ENCODE peak calls at places on chromosomes 5 and 9, in five cellular contexts. One of them, this sample, is unnamed.
A peak's percentile ranks its signal among the peaks of the same experiment; 100 is the strongest.

GRCh38 chr5:56026863-56027300 is 32.1 kb upstream of the IL6ST start:
- DNase-seq in SK-N-SH: no peak
- DNase-seq in GM12878: peak; percentile 89
- DNase-seq in H1: no peak
- DNase-seq in HepG2: no peak
- DNase-seq in this sample: no peak

GRCh38 chr5:90547072-90547536 is 11.5 kb upstream of the ADGRV1 start:
- DNase-seq in GM12878: no peak
- DNase-seq in HepG2: peak; percentile 62
- DNase-seq in H1: no peak
- DNase-seq in SK-N-SH: no peak
- DNase-seq in this sample: no peak

GRCh38 chr5:133397432-133397831 is 214.9 kb downstream of the FSTL4 start:
- DNase-seq in HepG2: no peak
- DNase-seq in GM12878: no peak
- DNase-seq in H1: no peak
- DNase-seq in SK-N-SH: no peak
- DNase-seq in this sample: no peak

GRCh38 chr9:38068616-38068865 is 486 bp downstream of the SHB start:
- DNase-seq in SK-N-SH: peak; percentile 76
- DNase-seq in H1: no peak
- DNase-seq in HepG2: no peak
- DNase-seq in GM12878: no peak
- DNase-seq in this sample: peak; percentile 71

GRCh38 chr5:154461531-154461930 is 15.7 kb downstream of the SAP30L start:
- DNase-seq in GM12878: no peak
- DNase-seq in H1: no peak
- DNase-seq in HepG2: no peak
- DNase-seq in SK-N-SH: no peak
- DNase-seq in this sample: no peak

GRCh38 chr5:90709323-90710148 is 150.9 kb downstream of the ADGRV1 start:
- DNase-seq in GM12878: no peak
- DNase-seq in SK-N-SH: peak; percentile 58
- DNase-seq in H1: no peak
- DNase-seq in HepG2: peak; percentile 27
- DNase-seq in this sample: peak; percentile 57

GRCh38 chr9:122145462-122145861 is 14.1 kb downstream of the NDUFA8 start:
- DNase-seq in SK-N-SH: no peak
- DNase-seq in HepG2: no peak
- DNase-seq in H1: no peak
- DNase-seq in GM12878: no peak
- DNase-seq in this sample: no peak

GRCh38 chr5:33049845-33050244 is 338.7 kb downstream of the NPR3 start:
- DNase-seq in SK-N-SH: peak; percentile 4
- DNase-seq in HepG2: peak; percentile 18
- DNase-seq in H1: no peak
- DNase-seq in GM12878: no peak
- DNase-seq in this sample: no peak

GRCh38 chr5:12392246-12392645 is 488.0 kb upstream of the CTNND2 start:
- DNase-seq in HepG2: no peak
- DNase-seq in GM12878: no peak
- DNase-seq in SK-N-SH: no peak
- DNase-seq in H1: no peak
- DNase-seq in this sample: no peak

GRCh38 chr5:3035452-3035851 is 284.0 kb upstream of the IRX2 start:
- DNase-seq in H1: no peak
- DNase-seq in HepG2: no peak
- DNase-seq in SK-N-SH: no peak
- DNase-seq in GM12878: no peak
- DNase-seq in this sample: no peak

GRCh38 chr5:89421035-89421434 is 538.1 kb upstream of the MEF2C start:
- DNase-seq in HepG2: no peak
- DNase-seq in GM12878: no peak
- DNase-seq in H1: no peak
- DNase-seq in SK-N-SH: no peak
- DNase-seq in this sample: no peak

GRCh38 chr9:4538107-4538506 is 47.8 kb downstream of the SLC1A1 start:
- DNase-seq in SK-N-SH: no peak
- DNase-seq in GM12878: no peak
- DNase-seq in H1: no peak
- DNase-seq in HepG2: no peak
- DNase-seq in this sample: no peak

GRCh38 chr9:132214027-132214622 is 52.3 kb downstream of the NTNG2 start:
- DNase-seq in SK-N-SH: peak; percentile 90
- DNase-seq in H1: no peak
- DNase-seq in HepG2: no peak
- DNase-seq in GM12878: no peak
- DNase-seq in this sample: no peak

GRCh38 chr5:134458234-134458633 is 46.6 kb upstream of the CDKN2AIPNL start:
- DNase-seq in SK-N-SH: no peak
- DNase-seq in H1: no peak
- DNase-seq in HepG2: no peak
- DNase-seq in GM12878: no peak
- DNase-seq in this sample: peak; percentile 4

GRCh38 chr5:5145651-5146529 is 5.8 kb downstream of the ADAMTS16 start:
- DNase-seq in H1: no peak
- DNase-seq in SK-N-SH: no peak
- DNase-seq in GM12878: no peak
- DNase-seq in HepG2: no peak
- DNase-seq in this sample: no peak

GRCh38 chr5:142156839-142157463 is 48.4 kb downstream of the NDFIP1 start:
- DNase-seq in SK-N-SH: no peak
- DNase-seq in HepG2: no peak
- DNase-seq in GM12878: no peak
- DNase-seq in H1: no peak
- DNase-seq in this sample: no peak

GRCh38 chr9:76571288-76572204 is 112.6 kb downstream of the GCNT1 start:
- DNase-seq in H1: no peak
- DNase-seq in SK-N-SH: no peak
- DNase-seq in GM12878: peak; percentile 53
- DNase-seq in HepG2: no peak
- DNase-seq in this sample: no peak
- TF ChIP-seq CHD2 in H1: no peak
- TF ChIP-seq CHD2 in SK-N-SH: no peak
- TF ChIP-seq CHD2 in GM12878: no peak
- TF ChIP-seq CHD2 in HepG2: no peak
- TF ChIP-seq CHD2 in this sample: no peak

GRCh38 chr9:68847765-68848164 is 142.7 kb downstream of the PIP5K1B start:
- DNase-seq in SK-N-SH: no peak
- DNase-seq in H1: no peak
- DNase-seq in HepG2: no peak
- DNase-seq in GM12878: no peak
- DNase-seq in this sample: no peak

GRCh38 chr9:68844196-68844595 is 139.2 kb downstream of the PIP5K1B start:
- DNase-seq in GM12878: no peak
- DNase-seq in SK-N-SH: no peak
- DNase-seq in H1: no peak
- DNase-seq in HepG2: no peak
- DNase-seq in this sample: no peak

GRCh38 chr9:68843239-68843638 is 138.2 kb downstream of the PIP5K1B start:
- DNase-seq in GM12878: no peak
- DNase-seq in H1: no peak
- DNase-seq in SK-N-SH: no peak
- DNase-seq in HepG2: no peak
- DNase-seq in this sample: no peak

GRCh38 chr9:68842568-68842967 is 137.5 kb downstream of the PIP5K1B start:
- DNase-seq in HepG2: peak; percentile 23
- DNase-seq in GM12878: no peak
- DNase-seq in H1: no peak
- DNase-seq in SK-N-SH: no peak
- DNase-seq in this sample: no peak

GRCh38 chr9:68844623-68845612 is 139.9 kb downstream of the PIP5K1B start:
- DNase-seq in GM12878: no peak
- DNase-seq in H1: no peak
- DNase-seq in HepG2: peak; percentile 25
- DNase-seq in SK-N-SH: peak; percentile 12
- DNase-seq in this sample: peak; percentile 33
- TF ChIP-seq YY1 in GM12878: peak; percentile 65
- TF ChIP-seq YY1 in H1: peak; percentile 22
- TF ChIP-seq YY1 in HepG2: no peak
- TF ChIP-seq YY1 in SK-N-SH: no peak
- TF ChIP-seq YY1 in this sample: no peak

GRCh38 chr9:111658943-111659342 is 2.5 kb upstream of the GNG10 start:
- DNase-seq in HepG2: no peak
- DNase-seq in H1: no peak
- DNase-seq in SK-N-SH: no peak
- DNase-seq in GM12878: no peak
- DNase-seq in this sample: no peak

GRCh38 chr9:111659706-111660105 is 1.7 kb upstream of the GNG10 start:
- DNase-seq in SK-N-SH: no peak
- DNase-seq in HepG2: no peak
- DNase-seq in H1: no peak
- DNase-seq in GM12878: no peak
- DNase-seq in this sample: no peak

GRCh38 chr9:111662851-111663823 is 1.7 kb downstream of the GNG10 start:
- DNase-seq in H1: peak; percentile 41
- DNase-seq in SK-N-SH: no peak
- DNase-seq in GM12878: no peak
- DNase-seq in HepG2: no peak
- DNase-seq in this sample: peak; percentile 20

GRCh38 chr9:111661802-111662491 is 542 bp downstream of the GNG10 start:
- DNase-seq in SK-N-SH: peak; percentile 87
- DNase-seq in H1: no peak
- DNase-seq in GM12878: no peak
- DNase-seq in HepG2: no peak
- DNase-seq in this sample: peak; percentile 57

GRCh38 chr9:111661150-111661801 is at the start of gene GNG10:
- DNase-seq in SK-N-SH: peak; percentile 97
- DNase-seq in GM12878: no peak
- DNase-seq in HepG2: peak; percentile 23
- DNase-seq in H1: no peak
- DNase-seq in this sample: peak; percentile 88
- TF ChIP-seq CHD2 in SK-N-SH: no peak
- TF ChIP-seq CHD2 in GM12878: no peak
- TF ChIP-seq CHD2 in HepG2: no peak
- TF ChIP-seq CHD2 in H1: no peak
- TF ChIP-seq CHD2 in this sample: peak; percentile 63

DNA sequence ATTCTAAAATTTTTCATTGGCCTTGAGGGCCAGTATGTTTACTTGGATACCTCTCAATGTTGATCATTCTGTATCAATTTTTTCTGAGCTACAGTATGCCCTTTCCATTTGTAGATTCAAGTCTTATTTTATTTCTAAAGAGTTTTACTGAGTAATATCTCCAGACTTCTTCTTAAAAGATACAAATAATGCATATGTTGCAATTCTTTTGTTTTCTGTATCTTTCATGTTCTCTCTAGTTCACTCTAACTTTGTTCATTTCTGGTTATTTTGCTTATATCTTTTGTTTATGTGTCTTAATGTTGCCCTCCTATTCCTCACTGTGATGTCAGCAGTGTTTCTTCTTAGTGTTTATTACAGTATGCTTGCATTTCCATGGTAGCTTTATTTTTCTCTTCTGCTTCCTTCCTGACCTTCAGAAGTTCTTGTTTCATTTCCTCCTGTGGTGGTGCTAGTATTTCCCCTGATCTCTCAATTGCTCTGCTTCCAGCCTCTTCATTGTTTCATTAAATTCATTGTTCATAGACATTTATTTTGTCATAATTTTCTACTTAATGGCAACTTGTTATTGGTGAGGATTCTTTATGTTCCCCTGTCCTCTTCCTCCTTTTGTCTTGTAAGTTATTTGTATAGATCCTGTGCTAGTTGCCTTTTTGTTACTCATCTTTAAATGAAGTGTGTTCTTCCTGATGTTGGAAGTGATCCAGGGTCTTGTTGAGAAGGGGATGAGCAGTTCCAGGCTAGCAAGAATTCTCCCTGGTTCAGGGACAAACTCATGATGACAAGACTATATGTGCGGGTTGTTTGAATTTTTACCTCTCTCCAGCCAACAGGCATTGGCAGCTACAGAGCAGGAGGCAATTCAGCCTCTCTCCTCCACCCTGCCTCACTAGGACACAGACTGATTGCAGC is 160.8 kb downstream of the DEPDC1B start:
- DNase-seq in H1: no peak
- DNase-seq in HepG2: no peak
- DNase-seq in SK-N-SH: no peak
- DNase-seq in GM12878: no peak
- DNase-seq in this sample: no peak
- TF ChIP-seq YY1 in H1: no peak
- TF ChIP-seq YY1 in HepG2: no peak
- TF ChIP-seq YY1 in SK-N-SH: no peak
- TF ChIP-seq YY1 in GM12878: no peak
- TF ChIP-seq YY1 in this sample: no peak

GRCh38 chr9:82443312-82443711 is 454.7 kb downstream of the SPATA31D1 start:
- DNase-seq in GM12878: no peak
- DNase-seq in SK-N-SH: no peak
- DNase-seq in HepG2: no peak
- DNase-seq in H1: no peak
- DNase-seq in this sample: no peak
- TF ChIP-seq CHD2 in GM12878: no peak
- TF ChIP-seq CHD2 in SK-N-SH: no peak
- TF ChIP-seq CHD2 in HepG2: no peak
- TF ChIP-seq CHD2 in H1: no peak
- TF ChIP-seq CHD2 in this sample: no peak

DNA sequence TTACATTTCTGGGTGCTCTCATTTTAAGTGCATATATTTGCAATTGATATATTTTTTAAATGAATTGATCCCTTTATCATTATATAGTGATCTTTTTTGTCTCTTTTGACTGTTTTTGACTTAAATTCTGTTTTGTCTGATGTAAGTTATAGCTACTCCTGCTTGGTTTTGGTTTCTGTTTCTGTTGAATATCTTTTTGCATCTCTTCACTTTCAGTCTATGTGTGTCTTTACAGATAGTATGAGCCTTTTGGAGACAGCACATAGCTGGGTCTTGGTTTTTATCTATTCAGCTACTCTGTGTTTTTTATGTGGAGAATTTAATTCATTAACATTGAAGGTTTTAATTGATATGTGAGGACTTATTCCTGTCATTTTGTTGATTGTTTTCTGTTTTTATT is 311.3 kb downstream of the SPATA31D1 start:
- DNase-seq in H1: no peak
- DNase-seq in SK-N-SH: no peak
- DNase-seq in GM12878: no peak
- DNase-seq in HepG2: no peak
- DNase-seq in this sample: no peak
- TF ChIP-seq YY1 in H1: no peak
- TF ChIP-seq YY1 in SK-N-SH: no peak
- TF ChIP-seq YY1 in GM12878: no peak
- TF ChIP-seq YY1 in HepG2: no peak
- TF ChIP-seq YY1 in this sample: no peak